ENCODE peak calls at places on chromosomes 4 and X, in six cellular contexts. Y is pancreas, T is RWPE1, Z is heart left ventricle, H is adrenal gland, E is tibial nerve. C is an unnamed sample.

GRCh38 chrX:11446331-11446730 is 153.1 kb downstream of the AMELX start:
- DNase-seq in Y (no peak), T (no peak), Z (no peak), H (no peak), E (no peak), C (no peak)

GRCh38 chr4:38529189-38530115 is 134.5 kb upstream of the KLF3 start:
- DNase-seq in Y (no peak), T (no peak), Z (peak; percentile 36), H (peak; percentile 48), E (no peak), C (no peak)

GRCh38 chr4:152265149-152265621 is 270.7 kb downstream of the FBXW7 start:
- DNase-seq in Y (no peak), T (peak; percentile 79), Z (no peak), H (no peak), E (no peak), C (no peak)

GRCh38 chr4:41212221-41213203 is 1.8 kb downstream of the APBB2 start:
- DNase-seq in Y (no peak), T (peak; percentile 77), Z (peak; percentile 31), H (peak; percentile 59), E (no peak), C (no peak)

GRCh38 chrX:80022363-80023031 is 7.9 kb downstream of the TBX22 start:
- DNase-seq in Y (no peak), T (no peak), Z (no peak), H (no peak), E (no peak), C (no peak)

GRCh38 chr4:184487503-184487902 is 13.2 kb upstream of the IRF2 start:
- DNase-seq in Y (no peak), T (no peak), Z (no peak), H (no peak), E (no peak), C (no peak)

GRCh38 chrX:20742106-20742505 is 475.4 kb upstream of the RPS6KA3 start:
- DNase-seq in Y (no peak), T (no peak), Z (no peak), H (peak; percentile 64), E (no peak), C (no peak)

GRCh38 chrX:3549442-3549875 is 164.0 kb downstream of the PRKX start:
- DNase-seq in Y (peak; percentile 37), T (no peak), Z (no peak), H (peak; percentile 17), E (no peak), C (no peak)

GRCh38 chr4:5079581-5079980 is 28.3 kb downstream of the STK32B start:
- DNase-seq in Y (no peak), T (no peak), Z (no peak), H (no peak), E (no peak), C (no peak)

GRCh38 chr4:24666816-24667477 is 82.6 kb upstream of the DHX15 start:
- DNase-seq in Y (no peak), T (no peak), Z (no peak), H (no peak), E (no peak), C (no peak)

GRCh38 chr4:141215972-141216761 is 4.5 kb upstream of the ZNF330 start:
- DNase-seq in Y (no peak), T (no peak), Z (no peak), H (no peak), E (no peak), C (no peak)

GRCh38 chr4:153205028-153205648 is 895 bp downstream of the TRIM2 start:
- DNase-seq in Y (peak; percentile 50), T (no peak), Z (no peak), H (no peak), E (no peak), C (no peak)

GRCh38 chr4:186553717-186554116 is 1.6 kb downstream of the MTNR1A start:
- DNase-seq in Y (no peak), T (no peak), Z (no peak), H (no peak), E (no peak), C (no peak)

GRCh38 chr4:30847157-30847556 is 127.0 kb downstream of the PCDH7 start:
- DNase-seq in Y (no peak), T (no peak), Z (no peak), H (no peak), E (no peak), C (no peak)

GRCh38 chr4:56908206-56909082 is 744 bp downstream of the REST start:
- DNase-seq in Y (peak; percentile 89), T (peak; percentile 78), Z (peak; percentile 76), H (peak; percentile 75), E (peak; percentile 21), C (peak; percentile 76)

GRCh38 chr4:825063-825968 is 613 bp downstream of the CPLX1 start:
- DNase-seq in Y (peak; percentile 71), T (peak; percentile 39), Z (no peak), H (peak; percentile 53), E (no peak), C (no peak)

GRCh38 chrX:2708601-2709200 is 17.6 kb downstream of the CD99 start:
- DNase-seq in Y (peak; percentile 41), T (no peak), Z (peak; percentile 45), H (peak; percentile 26), E (no peak), C (no peak)

GRCh38 chr4:1293531-1293941 is 3.8 kb downstream of the MAEA start:
- DNase-seq in Y (no peak), T (no peak), Z (no peak), H (no peak), E (no peak), C (peak; percentile 21)

GRCh38 chr4:53905935-53906377 is 158.4 kb downstream of the CHIC2 start:
- DNase-seq in Y (no peak), T (no peak), Z (peak; percentile 59), H (peak; percentile 54), E (no peak), C (no peak)

GRCh38 chr4:176945314-176945713 is 152.6 kb upstream of the VEGFC start:
- DNase-seq in Y (no peak), T (no peak), Z (no peak), H (no peak), E (no peak), C (no peak)

GRCh38 chr4:71235321-71236206 is 103.3 kb upstream of the SLC4A4 start:
- DNase-seq in Y (no peak), T (no peak), Z (peak; percentile 38), H (no peak), E (no peak), C (no peak)

GRCh38 chrX:141897690-141898089 is 6.0 kb upstream of the MAGEC1 start:
- DNase-seq in Y (no peak), T (no peak), Z (no peak), H (no peak), E (no peak), C (no peak)

GRCh38 chr4:106707776-106708603 is 328.1 kb downstream of the DKK2 start:
- DNase-seq in Y (no peak), T (no peak), Z (no peak), H (no peak), E (no peak), C (no peak)

GRCh38 chr4:1416051-1416947 is 10.1 kb upstream of the NKX1-1 start:
- DNase-seq in Y (peak; percentile 58), T (no peak), Z (no peak), H (no peak), E (no peak), C (peak; percentile 48)

DNA sequence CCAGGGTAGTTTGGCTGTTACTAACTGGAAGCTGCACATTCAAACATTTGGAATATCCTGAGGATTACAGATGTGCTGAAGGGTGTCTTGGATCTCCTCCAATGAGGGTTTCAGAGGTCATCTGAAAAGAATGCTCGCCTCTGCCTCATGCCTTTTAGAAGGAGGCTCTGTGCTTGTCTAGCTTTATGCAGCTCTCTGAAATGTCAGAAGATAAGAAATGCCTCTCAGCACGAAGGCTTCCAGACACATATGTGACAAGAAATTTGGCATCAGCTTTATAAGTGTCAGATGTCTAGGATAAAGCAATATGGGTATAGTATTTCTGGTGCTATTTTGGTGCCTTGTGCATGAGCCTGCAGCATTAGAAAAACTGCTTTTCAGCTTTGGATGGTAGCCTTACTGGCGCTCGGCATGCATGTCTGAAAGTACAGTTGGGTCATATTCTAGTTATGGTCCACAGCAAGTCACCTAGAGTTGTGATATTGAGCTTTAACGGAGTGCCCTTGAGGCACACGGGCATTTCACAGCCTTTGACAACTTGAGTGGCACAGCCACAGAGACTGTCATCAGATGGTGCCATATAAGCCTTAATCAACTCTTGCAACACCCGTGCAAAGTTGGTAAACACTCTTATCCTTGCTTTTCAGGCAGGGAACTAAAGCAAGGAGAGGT is 70.8 kb upstream of the PGRMC2 start:
- DNase-seq in Y (no peak), T (no peak), Z (peak; percentile 39), H (peak; percentile 31), E (no peak), C (no peak)
- H3K27ac ChIP-seq in Y (no peak overlapping the region), T (no peak overlapping the region), Z (peak overlapping the region; percentile 49), H (no peak overlapping the region), E (peak overlapping the region; percentile 4), C (peak overlapping the region; percentile 7)

GRCh38 chr4:137599766-137600165 is 67.5 kb upstream of the PCDH18 start:
- DNase-seq in Y (no peak), T (no peak), Z (no peak), H (no peak), E (no peak), C (no peak)
- H3K27ac ChIP-seq in Y (no peak overlapping the region), T (no peak overlapping the region), Z (no peak overlapping the region), H (no peak overlapping the region), E (no peak overlapping the region), C (no peak overlapping the region)

DNA sequence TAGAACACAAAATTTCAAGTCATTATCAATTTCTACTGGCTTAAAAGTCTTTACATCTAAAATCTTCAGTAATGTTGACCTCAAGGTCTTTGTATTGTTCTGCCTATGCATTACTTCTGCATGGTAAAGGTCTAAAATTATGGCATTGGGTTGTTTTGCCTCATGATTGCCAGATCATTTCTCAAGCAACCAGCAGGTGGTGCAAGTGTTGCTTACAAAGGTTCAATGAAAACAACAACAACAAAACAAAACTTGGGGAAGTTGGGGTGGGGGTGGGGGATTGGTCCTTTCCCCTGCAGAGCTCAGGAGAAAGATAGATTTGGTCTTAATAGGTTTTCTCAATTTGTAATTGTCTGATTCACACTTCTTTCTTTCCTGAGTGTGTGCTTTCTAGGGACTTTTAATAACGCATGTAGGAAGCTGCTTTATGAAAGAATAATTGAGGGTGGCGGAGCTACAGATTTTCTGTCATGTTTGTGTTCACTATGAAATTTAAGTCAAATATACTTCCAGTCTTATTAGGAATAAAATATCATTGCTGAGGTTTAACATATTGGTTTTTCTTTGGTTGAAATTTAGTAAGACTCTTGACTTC is 145.1 kb downstream of the COL4A5 start:
- DNase-seq in Y (no peak), T (peak; percentile 1), Z (no peak), H (peak; percentile 1), E (no peak), C (no peak)
- H3K27ac ChIP-seq in Y (no peak overlapping the region), T (no peak overlapping the region), Z (no peak overlapping the region), H (no peak overlapping the region), E (no peak overlapping the region), C (no peak overlapping the region)

GRCh38 chrX:126982158-126982557 is 162.6 kb downstream of the PRR32 start:
- DNase-seq in Y (no peak), T (no peak), Z (no peak), H (no peak), E (no peak), C (no peak)

GRCh38 chrX:126985027-126985426 is 165.5 kb downstream of the PRR32 start:
- DNase-seq in Y (no peak), T (no peak), Z (no peak), H (no peak), E (no peak), C (no peak)

DNA sequence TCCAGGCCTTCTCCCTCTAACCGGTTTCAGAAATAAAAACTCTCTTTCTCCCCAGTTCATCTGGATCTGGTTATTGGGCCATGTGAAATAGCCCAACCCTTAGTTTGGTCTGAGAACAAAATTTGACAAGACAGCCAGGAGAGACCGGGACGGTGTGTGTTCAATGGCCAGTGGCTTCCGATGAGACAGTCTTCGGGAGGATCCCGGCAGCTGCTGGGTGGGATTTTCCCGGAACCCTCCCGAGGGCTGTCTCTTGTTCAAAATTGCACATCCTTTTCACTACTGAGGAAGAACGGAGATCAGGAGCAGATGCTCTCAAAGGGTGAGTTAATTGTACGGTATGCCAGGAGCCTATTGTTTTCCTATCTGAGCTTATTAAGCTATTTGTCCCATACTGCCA is 166.4 kb downstream of the PRR32 start:
- DNase-seq in Y (no peak), T (no peak), Z (no peak), H (no peak), E (no peak), C (peak; percentile 65)
- H3K27ac ChIP-seq in Y (no peak overlapping the region), T (no peak overlapping the region), Z (no peak overlapping the region), H (no peak overlapping the region), E (no peak overlapping the region), C (no peak overlapping the region)